ENCODE peak calls at places on chromosomes 13 and 19, in seven cellular contexts. W is A549, I is IMR-90, B is right lobe of liver, A is adrenal gland, E is left ventricle myocardium inferior, X is uterus. O is an unnamed sample.

GRCh38 chr13:102556806-102557205 is 40.0 kb upstream of the TPP2 start:
- DNase-seq in W (no peak), I (no peak), B (no peak), A (no peak), E (no peak), X (no peak), O (no peak)

GRCh38 chr19:41214161-41214560 is 4.9 kb upstream of the AXL start:
- DNase-seq in W (no peak), I (no peak), B (no peak), A (no peak), E (no peak), X (no peak), O (no peak)

GRCh38 chr19:1267441-1268391 is 1.4 kb upstream of the CIRBP start:
- DNase-seq in W (no peak), I (peak), B (no peak), A (peak), E (no peak), X (peak), O (no peak)

GRCh38 chr19:7575426-7576040 is 20.1 kb upstream of the CAMSAP3 start:
- DNase-seq in W (peak), I (no peak), B (no peak), A (no peak), E (no peak), X (no peak), O (peak)

GRCh38 chr13:90510319-90510718 is 837.2 kb upstream of the MIR17HG start:
- DNase-seq in W (no peak), I (no peak), B (no peak), A (no peak), E (no peak), X (no peak), O (no peak)

GRCh38 chr13:51924756-51925544 is 63.2 kb downstream of the CCDC70 start:
- DNase-seq in W (no peak), I (no peak), B (no peak), A (no peak), E (no peak), X (no peak), O (no peak)

GRCh38 chr13:86446311-86446710 is 647.1 kb upstream of the SLITRK6 start:
- DNase-seq in W (peak), I (peak), B (no peak), A (no peak), E (no peak), X (no peak), O (no peak)

GRCh38 chr19:5993516-5994406 is 15.8 kb upstream of the RANBP3 start:
- DNase-seq in W (no peak), I (no peak), B (no peak), A (peak), E (peak), X (no peak), O (no peak)

GRCh38 chr19:10896851-10897526 is 25.6 kb downstream of the CARM1 start:
- DNase-seq in W (peak), I (peak), B (no peak), A (no peak), E (no peak), X (no peak), O (no peak)

GRCh38 chr13:22114630-22115311 is 443.9 kb downstream of the FGF9 start:
- DNase-seq in W (no peak), I (peak), B (no peak), A (no peak), E (no peak), X (no peak), O (peak)

GRCh38 chr13:39381456-39381855 is 221.5 kb downstream of the LHFPL6 start:
- DNase-seq in W (no peak), I (no peak), B (no peak), A (no peak), E (no peak), X (no peak), O (no peak)

GRCh38 chr13:106533940-106534843 is 1.3 kb downstream of the EFNB2 start:
- DNase-seq in W (no peak), I (peak), B (peak), A (no peak), E (peak), X (peak), O (peak)

GRCh38 chr13:69704311-69704710 is 403.3 kb upstream of the ATXN8OS start:
- DNase-seq in W (no peak), I (no peak), B (no peak), A (no peak), E (no peak), X (no peak), O (no peak)

GRCh38 chr19:11136400-11137101 is 19.0 kb downstream of the SPC24 start:
- DNase-seq in W (no peak), I (no peak), B (no peak), A (no peak), E (no peak), X (no peak), O (peak)

GRCh38 chr19:17718467-17718987 is 753 bp upstream of the MAP1S start:
- DNase-seq in W (no peak), I (no peak), B (no peak), A (no peak), E (no peak), X (no peak), O (no peak)

GRCh38 chr19:31274266-31274963 is 74.8 kb downstream of the TSHZ3 start:
- DNase-seq in W (no peak), I (no peak), B (peak), A (no peak), E (no peak), X (peak), O (no peak)

GRCh38 chr13:34522818-34523217 is 419.3 kb upstream of the NBEA start:
- DNase-seq in W (peak), I (no peak), B (no peak), A (no peak), E (no peak), X (no peak), O (no peak)

GRCh38 chr13:69287050-69287698 is 820.5 kb upstream of the ATXN8OS start:
- DNase-seq in W (peak), I (no peak), B (no peak), A (no peak), E (no peak), X (no peak), O (no peak)

GRCh38 chr13:78121459-78122348 is 203.1 kb upstream of the EDNRB start:
- DNase-seq in W (peak), I (peak), B (no peak), A (peak), E (peak), X (peak), O (peak)

GRCh38 chr19:29001922-29002247 is 211.1 kb downstream of the UQCRFS1 start:
- DNase-seq in W (no peak), I (no peak), B (no peak), A (no peak), E (no peak), X (no peak), O (no peak)

GRCh38 chr13:58488251-58488650 is 856.7 kb downstream of the PCDH17 start:
- DNase-seq in W (no peak), I (no peak), B (no peak), A (no peak), E (no peak), X (no peak), O (no peak)

DNA sequence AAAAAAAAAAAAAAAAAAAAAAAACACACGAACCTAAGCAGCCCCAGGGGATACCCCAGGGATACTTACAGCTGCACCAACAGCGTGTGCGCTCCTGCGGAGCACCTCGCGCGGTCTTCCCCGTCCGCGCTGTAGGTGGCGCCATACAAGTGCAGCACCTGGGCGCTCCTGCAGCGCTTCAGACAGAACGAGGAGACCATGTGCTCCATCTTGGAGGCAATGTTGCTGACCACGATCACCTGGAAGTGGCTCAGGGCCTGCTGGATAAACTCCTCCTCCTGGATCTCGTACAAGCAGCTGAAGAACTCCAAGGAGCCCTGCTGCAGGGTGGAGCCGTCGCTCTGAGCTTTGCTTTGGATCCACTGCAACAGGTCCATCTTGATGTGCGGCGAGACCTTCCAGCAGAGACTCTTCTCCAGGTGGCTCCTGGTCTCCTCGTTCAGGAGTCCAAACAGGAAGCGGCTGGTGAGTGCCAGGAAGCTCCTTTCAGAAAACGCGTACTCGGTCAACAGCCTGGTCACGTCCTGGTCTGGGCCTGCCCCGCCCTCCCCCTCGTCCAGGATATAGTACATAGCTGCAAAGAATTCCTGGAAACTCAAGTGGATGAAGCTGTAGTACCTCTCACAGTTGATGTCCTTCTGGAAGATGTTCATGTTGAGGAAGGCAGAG is 14.5 kb downstream of the NLRP12 start:
- DNase-seq in W (peak), I (no peak), B (no peak), A (peak), E (no peak), X (no peak), O (no peak)
- TF ChIP-seq CTCF in W (peak), I (no peak), B (no peak), A (no peak), E (peak), X (no peak), O (no peak)

DNA sequence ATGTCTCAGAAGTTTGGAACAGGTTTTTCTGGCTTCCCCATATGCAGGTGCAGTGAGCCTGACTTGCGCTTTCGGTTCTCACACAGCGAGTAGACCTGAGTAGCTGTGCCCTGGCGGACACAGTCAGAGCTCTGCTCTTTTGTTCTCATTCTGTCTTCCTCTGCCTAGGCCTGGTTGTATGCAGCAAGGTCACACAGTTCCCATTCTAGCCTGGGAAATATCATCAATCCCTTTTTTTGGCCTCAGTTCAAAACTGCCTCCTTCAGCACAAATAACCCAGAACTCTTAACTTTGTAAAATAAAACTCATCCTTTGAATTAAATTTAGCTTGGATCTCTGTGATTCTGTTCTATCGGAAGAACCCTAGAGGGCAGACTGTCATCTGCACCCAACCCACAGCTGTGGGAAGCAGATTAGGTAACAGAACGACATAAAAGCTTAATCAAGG is 10.2 kb downstream of the OXGR1 start:
- DNase-seq in W (no peak), I (no peak), B (no peak), A (peak), E (no peak), X (no peak), O (no peak)
- TF ChIP-seq CTCF in W (no peak), I (no peak), B (peak), A (peak), E (peak), X (peak), O (peak)

DNA sequence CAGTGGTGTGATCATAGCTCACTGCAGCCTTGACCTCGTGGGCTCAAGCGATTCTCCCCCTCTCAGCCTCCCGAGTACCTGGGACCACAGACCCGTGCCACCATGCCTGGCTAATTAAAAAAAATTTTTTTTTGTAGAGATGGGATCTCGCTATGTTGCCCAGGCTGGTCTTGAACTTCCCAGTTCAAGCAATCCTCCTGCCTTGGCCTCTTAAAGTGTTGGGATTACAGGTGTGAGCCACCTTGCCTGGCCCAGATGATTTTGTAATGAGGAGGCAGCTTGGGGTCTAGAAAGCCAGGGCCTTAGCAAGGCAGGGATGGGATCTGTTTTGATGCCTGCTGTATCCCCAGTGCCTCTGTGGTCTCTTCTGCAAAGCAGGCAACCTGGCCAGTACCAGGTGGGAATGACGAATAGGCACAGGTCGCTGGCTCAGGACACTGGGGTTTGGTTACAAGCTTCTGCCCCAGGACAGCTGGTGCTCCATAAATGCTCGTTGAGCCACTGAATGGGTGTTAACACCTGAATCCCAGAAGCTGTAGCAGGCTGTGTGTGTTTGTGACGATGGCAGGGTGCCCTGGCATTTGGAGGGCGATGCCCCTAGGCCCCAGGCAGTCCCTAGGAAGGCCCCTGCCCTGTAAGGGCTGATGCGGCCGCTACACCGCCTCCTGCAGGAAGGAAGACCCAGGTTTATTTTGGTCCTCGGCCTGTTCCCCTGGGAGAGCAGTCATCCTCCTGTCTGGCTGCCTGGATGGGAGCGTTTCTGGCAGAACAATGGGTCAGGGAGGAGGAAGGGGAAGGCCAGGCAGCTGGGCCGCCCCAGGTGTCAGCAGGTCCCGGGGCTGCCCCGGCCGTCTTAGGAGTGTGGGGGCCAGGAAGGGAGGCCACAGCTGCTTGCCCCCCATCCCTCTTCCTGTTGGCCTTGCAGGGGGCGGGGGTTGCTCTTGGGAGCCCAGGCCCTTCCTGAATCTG is 8.6 kb downstream of the TNFAIP8L1 start:
- DNase-seq in W (no peak), I (no peak), B (peak), A (peak), E (peak), X (peak), O (peak)
- TF ChIP-seq CTCF in W (no peak), I (no peak), B (no peak), A (peak), E (peak), X (no peak), O (peak)

GRCh38 chr19:37172368-37173366 is at the start of gene ZNF585A:
- DNase-seq in W (peak), I (peak), B (peak), A (peak), E (peak), X (peak), O (peak)
- TF ChIP-seq CTCF in W (no peak), I (peak), B (peak), A (peak), E (peak), X (peak), O (peak)

DNA sequence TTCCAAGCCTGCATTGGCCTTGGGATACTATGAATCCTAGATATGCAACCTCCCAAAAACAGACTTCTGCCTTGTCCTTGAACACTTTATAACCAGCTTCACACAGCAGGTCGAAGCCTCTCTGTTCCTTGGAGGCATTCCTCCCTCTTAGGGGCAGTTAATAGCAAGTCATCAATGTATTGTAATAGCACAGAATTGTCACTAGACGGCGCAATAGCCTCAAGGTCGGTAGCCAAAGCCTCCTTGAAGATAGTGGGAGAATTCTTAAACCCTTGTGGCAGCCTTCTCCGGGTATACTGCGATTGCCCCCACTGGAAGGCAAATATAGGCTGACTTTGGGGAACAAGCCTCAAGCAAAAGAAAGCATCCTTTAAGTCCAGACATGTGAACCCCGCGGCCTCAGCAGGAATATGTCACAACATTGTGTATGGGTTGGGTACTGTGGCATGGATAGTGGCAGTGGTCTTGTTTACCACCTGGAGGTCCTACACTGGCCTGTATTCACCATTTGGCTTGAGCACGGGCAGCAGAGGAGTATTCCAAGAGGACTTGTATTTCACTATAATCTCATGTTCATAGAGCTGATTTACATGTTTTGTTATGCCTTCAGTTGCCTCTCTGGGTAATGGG is 61.1 kb downstream of the ZNF431 start:
- DNase-seq in W (peak), I (peak), B (no peak), A (no peak), E (no peak), X (no peak), O (peak)
- TF ChIP-seq CTCF in W (no peak), I (peak), B (peak), A (peak), E (peak), X (peak), O (peak)